ENCODE peak calls at places on chromosomes 2 and 18, in eight cellular contexts. One of them, this sample, is unnamed.

GRCh38 chr18:7567487-7568425 is 640 bp downstream of the PTPRM start:
- DNase-seq in NCI-H1105: no peak
- DNase-seq in fibroblast of the aortic adventitia: peak
- DNase-seq in activated CD8-positive, alpha-beta T cell treated with anti-CD3 and anti-CD28 coated beads, Interleukin-2, amount 10 ng/mL, durations not matched to agents 7 days and 5 days: peak
- DNase-seq in myocyte: peak
- DNase-seq in activated naive CD8-positive, alpha-beta T cell treated with anti-CD3 and anti-CD28 coated beads for 36 hours: peak
- DNase-seq in OCI-M1: no peak
- DNase-seq in glutamatergic neuron: peak
- DNase-seq in this sample: peak

GRCh38 chr2:133333189-133333588 is 235.1 kb downstream of the NCKAP5 start:
- DNase-seq in NCI-H1105: no peak
- DNase-seq in fibroblast of the aortic adventitia: peak
- DNase-seq in activated CD8-positive, alpha-beta T cell treated with anti-CD3 and anti-CD28 coated beads, Interleukin-2, amount 10 ng/mL, durations not matched to agents 7 days and 5 days: no peak
- DNase-seq in myocyte: no peak
- DNase-seq in activated naive CD8-positive, alpha-beta T cell treated with anti-CD3 and anti-CD28 coated beads for 36 hours: no peak
- DNase-seq in OCI-M1: no peak
- DNase-seq in glutamatergic neuron: no peak
- DNase-seq in this sample: no peak

GRCh38 chr2:133109772-133110171 is 439.8 kb upstream of the LYPD1 start:
- DNase-seq in NCI-H1105: no peak
- DNase-seq in fibroblast of the aortic adventitia: peak
- DNase-seq in activated CD8-positive, alpha-beta T cell treated with anti-CD3 and anti-CD28 coated beads, Interleukin-2, amount 10 ng/mL, durations not matched to agents 7 days and 5 days: no peak
- DNase-seq in myocyte: peak
- DNase-seq in activated naive CD8-positive, alpha-beta T cell treated with anti-CD3 and anti-CD28 coated beads for 36 hours: no peak
- DNase-seq in OCI-M1: no peak
- DNase-seq in glutamatergic neuron: no peak
- DNase-seq in this sample: no peak

GRCh38 chr2:234880551-234881211 is 71.1 kb upstream of the SH3BP4 start:
- DNase-seq in NCI-H1105: no peak
- DNase-seq in fibroblast of the aortic adventitia: peak
- DNase-seq in activated CD8-positive, alpha-beta T cell treated with anti-CD3 and anti-CD28 coated beads, Interleukin-2, amount 10 ng/mL, durations not matched to agents 7 days and 5 days: no peak
- DNase-seq in myocyte: peak
- DNase-seq in activated naive CD8-positive, alpha-beta T cell treated with anti-CD3 and anti-CD28 coated beads for 36 hours: no peak
- DNase-seq in OCI-M1: no peak
- DNase-seq in glutamatergic neuron: no peak
- DNase-seq in this sample: no peak

GRCh38 chr18:32048507-32049091 is 30.0 kb downstream of the RNF125 start:
- DNase-seq in NCI-H1105: no peak
- DNase-seq in fibroblast of the aortic adventitia: peak
- DNase-seq in activated CD8-positive, alpha-beta T cell treated with anti-CD3 and anti-CD28 coated beads, Interleukin-2, amount 10 ng/mL, durations not matched to agents 7 days and 5 days: peak
- DNase-seq in myocyte: peak
- DNase-seq in activated naive CD8-positive, alpha-beta T cell treated with anti-CD3 and anti-CD28 coated beads for 36 hours: no peak
- DNase-seq in OCI-M1: peak
- DNase-seq in glutamatergic neuron: no peak
- DNase-seq in this sample: no peak

GRCh38 chr2:220473611-220474010 is 846.2 kb downstream of the SLC4A3 start:
- DNase-seq in NCI-H1105: no peak
- DNase-seq in fibroblast of the aortic adventitia: peak
- DNase-seq in activated CD8-positive, alpha-beta T cell treated with anti-CD3 and anti-CD28 coated beads, Interleukin-2, amount 10 ng/mL, durations not matched to agents 7 days and 5 days: no peak
- DNase-seq in myocyte: no peak
- DNase-seq in activated naive CD8-positive, alpha-beta T cell treated with anti-CD3 and anti-CD28 coated beads for 36 hours: no peak
- DNase-seq in OCI-M1: no peak
- DNase-seq in glutamatergic neuron: no peak
- DNase-seq in this sample: no peak

GRCh38 chr2:241412144-241412543 is 56.1 kb downstream of the FARP2 start:
- DNase-seq in NCI-H1105: peak
- DNase-seq in fibroblast of the aortic adventitia: peak
- DNase-seq in activated CD8-positive, alpha-beta T cell treated with anti-CD3 and anti-CD28 coated beads, Interleukin-2, amount 10 ng/mL, durations not matched to agents 7 days and 5 days: no peak
- DNase-seq in myocyte: peak
- DNase-seq in activated naive CD8-positive, alpha-beta T cell treated with anti-CD3 and anti-CD28 coated beads for 36 hours: no peak
- DNase-seq in OCI-M1: peak
- DNase-seq in glutamatergic neuron: no peak
- DNase-seq in this sample: no peak

GRCh38 chr2:149994057-149994728 is 406.6 kb upstream of the MMADHC start:
- DNase-seq in NCI-H1105: peak
- DNase-seq in fibroblast of the aortic adventitia: peak
- DNase-seq in activated CD8-positive, alpha-beta T cell treated with anti-CD3 and anti-CD28 coated beads, Interleukin-2, amount 10 ng/mL, durations not matched to agents 7 days and 5 days: no peak
- DNase-seq in myocyte: peak
- DNase-seq in activated naive CD8-positive, alpha-beta T cell treated with anti-CD3 and anti-CD28 coated beads for 36 hours: no peak
- DNase-seq in OCI-M1: no peak
- DNase-seq in glutamatergic neuron: no peak
- DNase-seq in this sample: no peak

GRCh38 chr2:15307526-15307925 is 253.6 kb downstream of the NBAS start:
- DNase-seq in NCI-H1105: no peak
- DNase-seq in fibroblast of the aortic adventitia: no peak
- DNase-seq in activated CD8-positive, alpha-beta T cell treated with anti-CD3 and anti-CD28 coated beads, Interleukin-2, amount 10 ng/mL, durations not matched to agents 7 days and 5 days: no peak
- DNase-seq in myocyte: no peak
- DNase-seq in activated naive CD8-positive, alpha-beta T cell treated with anti-CD3 and anti-CD28 coated beads for 36 hours: no peak
- DNase-seq in OCI-M1: no peak
- DNase-seq in glutamatergic neuron: no peak
- DNase-seq in this sample: no peak

GRCh38 chr18:46656326-46657114 is 500 bp downstream of the LOXHD1 start:
- DNase-seq in NCI-H1105: no peak
- DNase-seq in fibroblast of the aortic adventitia: no peak
- DNase-seq in activated CD8-positive, alpha-beta T cell treated with anti-CD3 and anti-CD28 coated beads, Interleukin-2, amount 10 ng/mL, durations not matched to agents 7 days and 5 days: no peak
- DNase-seq in myocyte: no peak
- DNase-seq in activated naive CD8-positive, alpha-beta T cell treated with anti-CD3 and anti-CD28 coated beads for 36 hours: no peak
- DNase-seq in OCI-M1: no peak
- DNase-seq in glutamatergic neuron: no peak
- DNase-seq in this sample: no peak

GRCh38 chr2:120593921-120594686 is 141.6 kb upstream of the GLI2 start:
- DNase-seq in NCI-H1105: no peak
- DNase-seq in fibroblast of the aortic adventitia: no peak
- DNase-seq in activated CD8-positive, alpha-beta T cell treated with anti-CD3 and anti-CD28 coated beads, Interleukin-2, amount 10 ng/mL, durations not matched to agents 7 days and 5 days: no peak
- DNase-seq in myocyte: no peak
- DNase-seq in activated naive CD8-positive, alpha-beta T cell treated with anti-CD3 and anti-CD28 coated beads for 36 hours: no peak
- DNase-seq in OCI-M1: no peak
- DNase-seq in glutamatergic neuron: no peak
- DNase-seq in this sample: no peak

GRCh38 chr2:128321421-128321775 is 2.7 kb upstream of the HS6ST1 start:
- DNase-seq in NCI-H1105: no peak
- DNase-seq in fibroblast of the aortic adventitia: no peak
- DNase-seq in activated CD8-positive, alpha-beta T cell treated with anti-CD3 and anti-CD28 coated beads, Interleukin-2, amount 10 ng/mL, durations not matched to agents 7 days and 5 days: no peak
- DNase-seq in myocyte: no peak
- DNase-seq in activated naive CD8-positive, alpha-beta T cell treated with anti-CD3 and anti-CD28 coated beads for 36 hours: no peak
- DNase-seq in OCI-M1: no peak
- DNase-seq in glutamatergic neuron: no peak
- DNase-seq in this sample: peak

GRCh38 chr2:6937157-6937556 is 19.9 kb downstream of the RNF144A start:
- DNase-seq in NCI-H1105: no peak
- DNase-seq in fibroblast of the aortic adventitia: no peak
- DNase-seq in activated CD8-positive, alpha-beta T cell treated with anti-CD3 and anti-CD28 coated beads, Interleukin-2, amount 10 ng/mL, durations not matched to agents 7 days and 5 days: no peak
- DNase-seq in myocyte: no peak
- DNase-seq in activated naive CD8-positive, alpha-beta T cell treated with anti-CD3 and anti-CD28 coated beads for 36 hours: no peak
- DNase-seq in OCI-M1: no peak
- DNase-seq in glutamatergic neuron: no peak
- DNase-seq in this sample: no peak

GRCh38 chr2:237364655-237365054 is 49.3 kb downstream of the COL6A3 start:
- DNase-seq in NCI-H1105: no peak
- DNase-seq in fibroblast of the aortic adventitia: no peak
- DNase-seq in activated CD8-positive, alpha-beta T cell treated with anti-CD3 and anti-CD28 coated beads, Interleukin-2, amount 10 ng/mL, durations not matched to agents 7 days and 5 days: no peak
- DNase-seq in myocyte: no peak
- DNase-seq in activated naive CD8-positive, alpha-beta T cell treated with anti-CD3 and anti-CD28 coated beads for 36 hours: no peak
- DNase-seq in OCI-M1: no peak
- DNase-seq in glutamatergic neuron: no peak
- DNase-seq in this sample: no peak

GRCh38 chr2:99977947-99978346 is 164.4 kb downstream of the AFF3 start:
- DNase-seq in NCI-H1105: no peak
- DNase-seq in fibroblast of the aortic adventitia: no peak
- DNase-seq in activated CD8-positive, alpha-beta T cell treated with anti-CD3 and anti-CD28 coated beads, Interleukin-2, amount 10 ng/mL, durations not matched to agents 7 days and 5 days: no peak
- DNase-seq in myocyte: no peak
- DNase-seq in activated naive CD8-positive, alpha-beta T cell treated with anti-CD3 and anti-CD28 coated beads for 36 hours: no peak
- DNase-seq in OCI-M1: no peak
- DNase-seq in glutamatergic neuron: no peak
- DNase-seq in this sample: no peak

This sample was measured in WTC11.